ENCODE peak calls at places on chromosomes 2 and 18, in eight cellular contexts. One of them, this sample, is unnamed.

GRCh38 chr2:197215988-197216979 is 94.3 kb downstream of the ANKRD44 start:
- DNase-seq in WTC11: no peak
- DNase-seq in endothelial cell: no peak
- DNase-seq in fibroblast of lung: peak
- DNase-seq in AG04450: no peak
- DNase-seq in fibroblast of mammary gland: peak
- DNase-seq in CD8-positive, alpha-beta T cell: no peak
- DNase-seq in fibroblast of the aortic adventitia: no peak
- DNase-seq in this sample: peak

GRCh38 chr18:77209587-77209986 is 40.1 kb upstream of the GALR1 start:
- DNase-seq in WTC11: no peak
- DNase-seq in endothelial cell: no peak
- DNase-seq in fibroblast of lung: peak
- DNase-seq in AG04450: peak
- DNase-seq in fibroblast of mammary gland: peak
- DNase-seq in CD8-positive, alpha-beta T cell: no peak
- DNase-seq in fibroblast of the aortic adventitia: no peak
- DNase-seq in this sample: peak

GRCh38 chr2:132473174-132473883 is 56.7 kb downstream of the GPR39 start:
- DNase-seq in WTC11: no peak
- DNase-seq in endothelial cell: no peak
- DNase-seq in fibroblast of lung: no peak
- DNase-seq in AG04450: no peak
- DNase-seq in fibroblast of mammary gland: no peak
- DNase-seq in CD8-positive, alpha-beta T cell: no peak
- DNase-seq in fibroblast of the aortic adventitia: no peak
- DNase-seq in this sample: no peak

GRCh38 chr18:44743626-44744025 is 62.9 kb downstream of the SETBP1 start:
- DNase-seq in WTC11: no peak
- DNase-seq in endothelial cell: no peak
- DNase-seq in fibroblast of lung: no peak
- DNase-seq in AG04450: no peak
- DNase-seq in fibroblast of mammary gland: no peak
- DNase-seq in CD8-positive, alpha-beta T cell: no peak
- DNase-seq in fibroblast of the aortic adventitia: no peak
- DNase-seq in this sample: no peak

GRCh38 chr18:45084207-45084606 is 403.5 kb downstream of the SETBP1 start:
- DNase-seq in WTC11: no peak
- DNase-seq in endothelial cell: no peak
- DNase-seq in fibroblast of lung: no peak
- DNase-seq in AG04450: no peak
- DNase-seq in fibroblast of mammary gland: no peak
- DNase-seq in CD8-positive, alpha-beta T cell: no peak
- DNase-seq in fibroblast of the aortic adventitia: no peak
- DNase-seq in this sample: no peak

GRCh38 chr2:53247986-53248735 is 519.4 kb upstream of the CHAC2 start:
- DNase-seq in WTC11: no peak
- DNase-seq in endothelial cell: no peak
- DNase-seq in fibroblast of lung: no peak
- DNase-seq in AG04450: no peak
- DNase-seq in fibroblast of mammary gland: no peak
- DNase-seq in CD8-positive, alpha-beta T cell: no peak
- DNase-seq in fibroblast of the aortic adventitia: no peak
- DNase-seq in this sample: no peak

GRCh38 chr18:40314199-40314598 is 1640.8 kb upstream of the PIK3C3 start:
- DNase-seq in WTC11: no peak
- DNase-seq in endothelial cell: no peak
- DNase-seq in fibroblast of lung: no peak
- DNase-seq in AG04450: no peak
- DNase-seq in fibroblast of mammary gland: no peak
- DNase-seq in CD8-positive, alpha-beta T cell: no peak
- DNase-seq in fibroblast of the aortic adventitia: no peak
- DNase-seq in this sample: no peak

GRCh38 chr2:73920577-73921545 is 5.8 kb upstream of the DGUOK start:
- DNase-seq in WTC11: peak
- DNase-seq in endothelial cell: peak
- DNase-seq in fibroblast of lung: no peak
- DNase-seq in AG04450: no peak
- DNase-seq in fibroblast of mammary gland: no peak
- DNase-seq in CD8-positive, alpha-beta T cell: no peak
- DNase-seq in fibroblast of the aortic adventitia: no peak
- DNase-seq in this sample: no peak

GRCh38 chr2:197878792-197879191 is 74.4 kb downstream of the PLCL1 start:
- DNase-seq in WTC11: no peak
- DNase-seq in endothelial cell: no peak
- DNase-seq in fibroblast of lung: peak
- DNase-seq in AG04450: no peak
- DNase-seq in fibroblast of mammary gland: peak
- DNase-seq in CD8-positive, alpha-beta T cell: no peak
- DNase-seq in fibroblast of the aortic adventitia: peak
- DNase-seq in this sample: no peak

GRCh38 chr18:22018366-22018765 is 151.0 kb upstream of the GATA6 start:
- DNase-seq in WTC11: no peak
- DNase-seq in endothelial cell: no peak
- DNase-seq in fibroblast of lung: no peak
- DNase-seq in AG04450: no peak
- DNase-seq in fibroblast of mammary gland: no peak
- DNase-seq in CD8-positive, alpha-beta T cell: no peak
- DNase-seq in fibroblast of the aortic adventitia: no peak
- DNase-seq in this sample: no peak

GRCh38 chr18:36579311-36579710 is 249.5 kb downstream of the TPGS2 start:
- DNase-seq in WTC11: no peak
- DNase-seq in endothelial cell: no peak
- DNase-seq in fibroblast of lung: no peak
- DNase-seq in AG04450: no peak
- DNase-seq in fibroblast of mammary gland: no peak
- DNase-seq in CD8-positive, alpha-beta T cell: no peak
- DNase-seq in fibroblast of the aortic adventitia: no peak
- DNase-seq in this sample: no peak

GRCh38 chr2:102387763-102388546 is 32.4 kb downstream of the IL18R1 start:
- DNase-seq in WTC11: no peak
- DNase-seq in endothelial cell: no peak
- DNase-seq in fibroblast of lung: no peak
- DNase-seq in AG04450: no peak
- DNase-seq in fibroblast of mammary gland: no peak
- DNase-seq in CD8-positive, alpha-beta T cell: no peak
- DNase-seq in fibroblast of the aortic adventitia: no peak
- DNase-seq in this sample: no peak

GRCh38 chr2:194842871-194843270 is 814.2 kb upstream of the SLC39A10 start:
- DNase-seq in WTC11: no peak
- DNase-seq in endothelial cell: no peak
- DNase-seq in fibroblast of lung: no peak
- DNase-seq in AG04450: no peak
- DNase-seq in fibroblast of mammary gland: no peak
- DNase-seq in CD8-positive, alpha-beta T cell: no peak
- DNase-seq in fibroblast of the aortic adventitia: no peak
- DNase-seq in this sample: no peak

GRCh38 chr2:169693344-169693743 is 861 bp downstream of the CFAP210 start:
- DNase-seq in WTC11: no peak
- DNase-seq in endothelial cell: no peak
- DNase-seq in fibroblast of lung: no peak
- DNase-seq in AG04450: no peak
- DNase-seq in fibroblast of mammary gland: peak
- DNase-seq in CD8-positive, alpha-beta T cell: no peak
- DNase-seq in fibroblast of the aortic adventitia: no peak
- DNase-seq in this sample: no peak

GRCh38 chr18:3885209-3885792 is 435.3 kb downstream of the TGIF1 start:
- DNase-seq in WTC11: no peak
- DNase-seq in endothelial cell: no peak
- DNase-seq in fibroblast of lung: no peak
- DNase-seq in AG04450: no peak
- DNase-seq in fibroblast of mammary gland: no peak
- DNase-seq in CD8-positive, alpha-beta T cell: no peak
- DNase-seq in fibroblast of the aortic adventitia: no peak
- DNase-seq in this sample: no peak

GRCh38 chr2:164826293-164827243 is 15.1 kb downstream of the COBLL1 start:
- DNase-seq in WTC11: no peak
- DNase-seq in endothelial cell: no peak
- DNase-seq in fibroblast of lung: peak
- DNase-seq in AG04450: no peak
- DNase-seq in fibroblast of mammary gland: no peak
- DNase-seq in CD8-positive, alpha-beta T cell: no peak
- DNase-seq in fibroblast of the aortic adventitia: peak
- DNase-seq in this sample: peak

GRCh38 chr2:125471963-125472362 is 1184.0 kb upstream of the GYPC start:
- DNase-seq in WTC11: peak
- DNase-seq in endothelial cell: peak
- DNase-seq in fibroblast of lung: no peak
- DNase-seq in AG04450: peak
- DNase-seq in fibroblast of mammary gland: no peak
- DNase-seq in CD8-positive, alpha-beta T cell: no peak
- DNase-seq in fibroblast of the aortic adventitia: peak
- DNase-seq in this sample: no peak

DNA sequence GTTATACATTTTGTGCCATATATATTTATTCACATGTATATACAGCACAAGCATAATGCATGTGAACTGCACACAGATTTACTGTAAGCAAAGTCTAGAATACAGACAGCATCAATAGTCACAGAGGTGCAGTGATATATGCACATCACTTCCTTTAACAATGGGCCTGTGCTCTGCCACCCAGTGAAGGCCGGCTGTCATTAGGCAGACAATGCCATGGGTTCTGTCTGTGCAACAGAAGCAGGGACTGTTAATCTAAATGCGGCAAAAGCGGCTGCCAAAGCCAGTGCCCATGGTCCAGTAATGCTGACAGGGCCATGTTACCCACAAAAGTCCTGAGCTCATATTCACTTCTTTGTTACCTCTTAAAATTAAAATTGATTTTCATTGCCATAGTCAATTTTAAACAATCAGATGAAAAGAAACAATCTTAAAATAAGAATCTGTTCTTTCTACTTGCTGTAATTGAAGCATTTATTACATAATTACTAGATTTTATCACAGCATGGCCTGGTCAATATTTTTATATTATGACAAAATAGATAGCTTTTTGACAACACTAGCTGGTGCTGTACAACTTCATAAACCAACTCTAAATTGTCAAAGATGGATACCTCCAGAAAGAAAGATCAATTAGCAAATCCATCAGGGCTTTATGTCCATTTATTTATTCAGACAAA is 232.0 kb downstream of the STK39 start:
- DNase-seq in WTC11: no peak
- DNase-seq in endothelial cell: no peak
- DNase-seq in fibroblast of lung: no peak
- DNase-seq in AG04450: no peak
- DNase-seq in fibroblast of mammary gland: no peak
- DNase-seq in CD8-positive, alpha-beta T cell: no peak
- DNase-seq in fibroblast of the aortic adventitia: no peak
- DNase-seq in this sample: no peak
- TF ChIP-seq CTCF in WTC11: no peak
- TF ChIP-seq CTCF in endothelial cell: no peak
- TF ChIP-seq CTCF in fibroblast of lung: no peak
- TF ChIP-seq CTCF in AG04450: no peak
- TF ChIP-seq CTCF in fibroblast of mammary gland: no peak
- TF ChIP-seq CTCF in CD8-positive, alpha-beta T cell: no peak
- TF ChIP-seq CTCF in fibroblast of the aortic adventitia: no peak
- TF ChIP-seq CTCF in this sample: no peak

DNA sequence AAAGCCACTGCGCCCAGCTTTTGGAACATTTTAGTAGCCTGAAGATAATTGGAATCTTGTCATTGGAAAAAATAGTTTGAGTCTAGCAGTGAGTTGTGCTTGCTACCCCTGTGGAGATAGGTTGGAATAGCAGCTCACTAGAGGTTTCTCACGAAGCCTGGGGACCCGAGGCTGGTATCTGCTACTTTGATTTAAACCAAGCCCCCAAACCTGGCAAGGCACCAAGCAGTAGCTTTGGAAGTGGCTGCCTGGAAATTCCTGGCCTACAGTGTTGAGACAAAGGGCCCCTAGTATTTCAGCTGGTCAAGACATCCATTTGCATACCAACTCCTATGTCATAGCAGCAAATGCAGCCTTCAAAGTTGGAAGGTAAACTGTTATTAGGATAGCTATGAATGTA is 42.1 kb downstream of the NOP58 start:
- DNase-seq in WTC11: peak
- DNase-seq in endothelial cell: no peak
- DNase-seq in fibroblast of lung: no peak
- DNase-seq in AG04450: no peak
- DNase-seq in fibroblast of mammary gland: no peak
- DNase-seq in CD8-positive, alpha-beta T cell: no peak
- DNase-seq in fibroblast of the aortic adventitia: no peak
- DNase-seq in this sample: no peak
- TF ChIP-seq CTCF in WTC11: no peak
- TF ChIP-seq CTCF in endothelial cell: peak
- TF ChIP-seq CTCF in fibroblast of lung: no peak
- TF ChIP-seq CTCF in AG04450: no peak
- TF ChIP-seq CTCF in fibroblast of mammary gland: no peak
- TF ChIP-seq CTCF in CD8-positive, alpha-beta T cell: no peak
- TF ChIP-seq CTCF in fibroblast of the aortic adventitia: no peak
- TF ChIP-seq CTCF in this sample: peak

DNA sequence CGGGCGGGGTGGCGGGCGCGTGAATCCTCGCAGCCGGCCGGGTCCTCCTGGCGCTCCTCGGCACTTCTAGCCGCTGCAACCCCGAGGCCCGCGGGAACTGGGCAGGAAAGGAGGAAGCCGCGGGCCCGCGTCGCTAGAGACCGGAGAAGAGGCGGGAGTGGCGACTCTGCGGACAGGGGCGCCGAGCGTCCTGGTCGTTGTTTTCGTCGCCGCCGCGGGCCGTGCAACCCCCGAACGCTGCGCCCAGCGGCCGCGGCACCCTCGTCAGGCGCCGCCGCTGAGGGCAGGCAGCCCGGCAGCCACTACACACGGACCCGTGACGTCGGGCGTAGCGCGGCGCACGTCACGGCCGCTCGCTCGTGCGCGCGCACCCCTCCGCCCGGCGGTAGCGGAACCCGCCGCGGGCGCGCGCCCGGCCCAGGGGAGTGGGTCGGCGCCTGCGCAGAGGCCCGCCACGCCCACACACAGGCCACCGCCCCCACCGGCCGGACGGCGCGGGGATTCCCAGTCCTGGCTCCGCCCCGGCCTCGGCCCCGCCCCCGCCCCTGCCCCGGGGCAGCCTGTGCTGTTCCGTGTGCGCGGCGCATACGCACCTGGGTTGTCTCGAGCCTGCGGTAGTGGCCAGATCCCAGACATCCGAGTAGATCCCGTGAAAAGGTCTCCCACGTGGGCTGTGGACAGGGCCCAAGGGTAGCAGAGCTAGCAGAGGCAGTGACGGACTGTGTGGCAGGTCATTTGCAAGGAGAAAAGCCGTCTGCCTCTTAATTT is at the start of gene MAP3K2:
- DNase-seq in WTC11: peak
- DNase-seq in endothelial cell: peak
- DNase-seq in fibroblast of lung: peak
- DNase-seq in AG04450: peak
- DNase-seq in fibroblast of mammary gland: peak
- DNase-seq in CD8-positive, alpha-beta T cell: peak
- DNase-seq in fibroblast of the aortic adventitia: peak
- DNase-seq in this sample: peak
- TF ChIP-seq CTCF in WTC11: no peak
- TF ChIP-seq CTCF in endothelial cell: no peak
- TF ChIP-seq CTCF in fibroblast of lung: no peak
- TF ChIP-seq CTCF in AG04450: no peak
- TF ChIP-seq CTCF in fibroblast of mammary gland: no peak
- TF ChIP-seq CTCF in CD8-positive, alpha-beta T cell: no peak
- TF ChIP-seq CTCF in fibroblast of the aortic adventitia: no peak
- TF ChIP-seq CTCF in this sample: no peak

DNA sequence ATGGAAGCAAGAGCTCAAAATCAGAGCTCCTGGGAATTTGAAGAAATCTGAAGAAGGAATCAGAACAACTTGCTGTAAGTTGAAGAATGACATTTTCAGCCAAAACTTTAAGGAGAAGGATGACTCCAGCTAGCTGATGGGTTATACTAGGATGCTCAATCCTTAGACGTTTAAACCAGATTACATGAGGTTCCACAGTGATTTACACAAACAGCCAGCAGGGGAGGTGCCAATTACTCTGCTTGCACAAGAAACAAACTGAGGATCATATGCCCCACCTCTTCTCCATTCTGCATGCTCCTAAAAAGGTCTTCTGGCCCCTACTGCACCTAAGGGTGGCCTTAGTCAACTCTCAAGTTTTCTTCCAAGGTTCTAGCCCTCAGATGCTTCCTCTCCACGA is 47.9 kb upstream of the PCBP1 start:
- DNase-seq in WTC11: no peak
- DNase-seq in endothelial cell: no peak
- DNase-seq in fibroblast of lung: no peak
- DNase-seq in AG04450: no peak
- DNase-seq in fibroblast of mammary gland: no peak
- DNase-seq in CD8-positive, alpha-beta T cell: no peak
- DNase-seq in fibroblast of the aortic adventitia: no peak
- DNase-seq in this sample: no peak
- TF ChIP-seq CTCF in WTC11: no peak
- TF ChIP-seq CTCF in endothelial cell: no peak
- TF ChIP-seq CTCF in fibroblast of lung: no peak
- TF ChIP-seq CTCF in AG04450: no peak
- TF ChIP-seq CTCF in fibroblast of mammary gland: no peak
- TF ChIP-seq CTCF in CD8-positive, alpha-beta T cell: no peak
- TF ChIP-seq CTCF in fibroblast of the aortic adventitia: no peak
- TF ChIP-seq CTCF in this sample: no peak